ENCODE peak calls at places on chromosome 18, in ten cellular contexts. K is body of pancreas, I is HCT116, N is A549, A is HepG2, J is heart left ventricle, S is K562, U is upper lobe of left lung, D is GM12878, L is right lobe of liver. O is an unnamed sample.

GRCh38 chr18:23302852-23303527 is 150.1 kb upstream of the RIOK3 start:
- ATAC-seq in K (no peak), I (no peak), N (no peak), A (peak), J (peak), S (no peak), U (no peak), D (no peak), L (peak), O (peak)

GRCh38 chr18:55384551-55385275 is 203.3 kb downstream of the TCF4 start:
- ATAC-seq in K (no peak), I (no peak), N (no peak), A (no peak), J (no peak), S (peak), U (no peak), D (peak), L (no peak), O (no peak)

GRCh38 chr18:44090453-44090852 is 590.2 kb upstream of the SETBP1 start:
- ATAC-seq in K (no peak), I (no peak), N (no peak), A (no peak), J (no peak), S (no peak), U (no peak), D (no peak), L (no peak), O (no peak)

GRCh38 chr18:79919089-79919488 is 32.4 kb downstream of the SLC66A2 start:
- ATAC-seq in K (no peak), I (no peak), N (no peak), A (no peak), J (no peak), S (no peak), U (no peak), D (no peak), L (peak), O (no peak)

GRCh38 chr18:66506178-66506577 is 97.7 kb downstream of the CDH19 start:
- ATAC-seq in K (no peak), I (no peak), N (no peak), A (no peak), J (no peak), S (no peak), U (no peak), D (no peak), L (no peak), O (no peak)

GRCh38 chr18:11811009-11811408 is 40.2 kb upstream of the CHMP1B start:
- ATAC-seq in K (no peak), I (no peak), N (no peak), A (no peak), J (peak), S (no peak), U (no peak), D (no peak), L (no peak), O (no peak)

GRCh38 chr18:2522112-2522511 is 49.2 kb downstream of the METTL4 start:
- ATAC-seq in K (no peak), I (no peak), N (no peak), A (no peak), J (no peak), S (no peak), U (no peak), D (peak), L (no peak), O (no peak)

GRCh38 chr18:30727849-30728248 is 314.7 kb downstream of the DSC3 start:
- ATAC-seq in K (no peak), I (no peak), N (no peak), A (no peak), J (no peak), S (no peak), U (no peak), D (no peak), L (no peak), O (no peak)

GRCh38 chr18:48428494-48429177 is 19.5 kb upstream of the ZBTB7C start:
- ATAC-seq in K (no peak), I (no peak), N (no peak), A (no peak), J (peak), S (no peak), U (peak), D (no peak), L (no peak), O (peak)

GRCh38 chr18:77132369-77133050 is at the start of gene MBP:
- ATAC-seq in K (peak), I (peak), N (peak), A (peak), J (peak), S (no peak), U (peak), D (peak), L (peak), O (peak)

GRCh38 chr18:35610724-35611123 is 29.2 kb downstream of the GALNT1 start:
- ATAC-seq in K (no peak), I (no peak), N (no peak), A (no peak), J (peak), S (no peak), U (no peak), D (no peak), L (no peak), O (no peak)

GRCh38 chr18:76943542-76944339 is 121.4 kb downstream of the ZNF236 start:
- ATAC-seq in K (no peak), I (no peak), N (no peak), A (no peak), J (no peak), S (no peak), U (peak), D (no peak), L (peak), O (peak)

GRCh38 chr18:74281639-74282358 is 10.0 kb downstream of the CYB5A start:
- ATAC-seq in K (peak), I (no peak), N (no peak), A (peak), J (peak), S (no peak), U (peak), D (no peak), L (peak), O (peak)

GRCh38 chr18:79252904-79253633 is 142.7 kb upstream of the NFATC1 start:
- ATAC-seq in K (no peak), I (no peak), N (no peak), A (no peak), J (no peak), S (no peak), U (no peak), D (peak), L (peak), O (no peak)

GRCh38 chr18:13191779-13192178 is 26.8 kb upstream of the LDLRAD4 start:
- ATAC-seq in K (peak), I (no peak), N (no peak), A (peak), J (peak), S (no peak), U (no peak), D (no peak), L (peak), O (no peak)

GRCh38 chr18:44771957-44772917 is 91.5 kb downstream of the SETBP1 start:
- ATAC-seq in K (peak), I (no peak), N (peak), A (peak), J (peak), S (no peak), U (peak), D (peak), L (peak), O (peak)

GRCh38 chr18:26473721-26474120 is 74.6 kb downstream of the KCTD1 start:
- ATAC-seq in K (no peak), I (no peak), N (no peak), A (no peak), J (no peak), S (no peak), U (no peak), D (no peak), L (no peak), O (no peak)

GRCh38 chr18:38611036-38611964 is 1045.7 kb upstream of the CELF4 start:
- ATAC-seq in K (no peak), I (no peak), N (no peak), A (no peak), J (peak), S (no peak), U (no peak), D (peak), L (no peak), O (no peak)

GRCh38 chr18:32701288-32701687 is 71.5 kb downstream of the KLHL14 start:
- ATAC-seq in K (no peak), I (no peak), N (no peak), A (no peak), J (no peak), S (no peak), U (no peak), D (no peak), L (no peak), O (no peak)

GRCh38 chr18:48711651-48712486 is 173.0 kb downstream of the CTIF start:
- ATAC-seq in K (no peak), I (peak), N (peak), A (peak), J (peak), S (peak), U (no peak), D (peak), L (peak), O (no peak)

GRCh38 chr18:62436636-62437519 is 85.9 kb upstream of the ZCCHC2 start:
- ATAC-seq in K (peak), I (no peak), N (peak), A (no peak), J (peak), S (peak), U (peak), D (no peak), L (peak), O (peak)

GRCh38 chr18:55301196-55301540 is 286.8 kb downstream of the TCF4 start:
- ATAC-seq in K (no peak), I (no peak), N (no peak), A (no peak), J (no peak), S (peak), U (no peak), D (no peak), L (no peak), O (no peak)

GRCh38 chr18:500230-500555 is 308 bp downstream of the COLEC12 start:
- ATAC-seq in K (peak), I (no peak), N (peak), A (peak), J (peak), S (no peak), U (peak), D (no peak), L (no peak), O (peak)

GRCh38 chr18:49020129-49020528 is 69.4 kb upstream of the SMAD7 start:
- ATAC-seq in K (no peak), I (no peak), N (no peak), A (no peak), J (no peak), S (no peak), U (no peak), D (no peak), L (no peak), O (no peak)

GRCh38 chr18:74631242-74632087 is 33.8 kb downstream of the ZNF407 start:
- ATAC-seq in K (no peak), I (no peak), N (no peak), A (no peak), J (no peak), S (no peak), U (no peak), D (no peak), L (peak), O (no peak)

GRCh38 chr18:9081940-9082339 is 20.6 kb upstream of the NDUFV2 start:
- ATAC-seq in K (no peak), I (no peak), N (no peak), A (no peak), J (no peak), S (no peak), U (no peak), D (no peak), L (no peak), O (no peak)
- TF ChIP-seq POLR2A in K (no peak), I (no peak), N (no peak), A (no peak), J (no peak), S (no peak), U (no peak), D (no peak), L (no peak), O (no peak)

DNA sequence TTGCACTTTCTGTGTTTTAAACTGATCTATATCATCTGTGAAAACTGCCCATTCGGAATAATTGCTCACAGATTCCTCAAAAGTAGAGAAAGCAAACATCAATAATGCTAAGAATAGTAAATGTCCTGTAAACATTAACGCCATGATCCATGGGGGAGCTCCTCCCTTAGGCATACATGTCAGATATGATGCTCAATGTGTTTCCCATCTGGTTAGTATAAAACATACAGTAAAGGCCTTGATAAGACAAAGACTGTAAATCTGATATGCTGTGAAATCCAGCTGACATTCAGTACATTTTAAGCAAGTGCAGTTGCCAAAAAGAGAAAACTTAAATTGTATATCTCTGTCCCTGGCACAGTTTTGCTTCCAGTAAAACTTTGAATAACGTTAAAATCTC is 2.1 kb downstream of the DSEL start:
- ATAC-seq in K (no peak), I (no peak), N (no peak), A (no peak), J (no peak), S (no peak), U (no peak), D (no peak), L (no peak), O (no peak)
- TF ChIP-seq POLR2A in K (no peak), I (no peak), N (no peak), A (no peak), J (no peak), S (no peak), U (no peak), D (no peak), L (no peak), O (no peak)

DNA sequence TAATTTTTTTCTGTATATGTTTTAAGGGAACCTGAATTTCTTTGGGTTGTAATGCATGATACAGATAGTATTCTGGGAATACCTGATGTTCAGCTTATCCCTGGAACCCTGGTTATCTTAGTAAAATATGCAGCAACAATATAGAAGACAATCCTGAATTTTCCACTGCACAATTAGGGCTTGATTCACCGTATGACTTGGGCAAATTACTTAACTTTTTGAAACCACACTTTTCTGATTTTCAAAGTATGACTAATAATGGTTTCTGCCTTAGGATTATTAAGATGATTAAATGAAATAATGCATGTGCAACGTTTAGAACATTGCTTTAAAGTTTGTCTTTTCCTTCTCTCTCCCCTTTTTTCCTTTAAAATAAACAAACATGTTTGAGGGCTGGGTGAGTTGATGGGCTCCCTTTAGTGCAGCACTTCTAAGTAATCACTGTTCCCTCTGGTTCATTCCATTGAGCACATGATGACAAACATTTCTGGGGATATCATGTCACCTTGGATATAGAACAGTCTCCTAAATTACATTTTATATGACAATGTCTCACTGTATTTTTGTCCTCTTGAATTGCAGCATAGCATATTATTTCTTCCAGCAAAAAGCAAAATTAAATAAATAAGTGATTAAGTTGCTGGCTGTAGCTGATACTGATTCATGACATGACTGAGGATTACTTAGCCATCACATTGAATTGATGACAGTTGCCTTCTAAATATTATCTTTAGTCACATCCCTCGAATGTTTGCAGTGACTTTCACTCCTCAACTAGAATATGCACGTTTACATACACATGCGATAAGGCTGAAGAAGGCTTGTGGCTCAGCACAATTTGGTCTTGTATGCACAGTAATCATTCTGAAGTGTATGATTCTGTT is 254.5 kb downstream of the NEDD4L start:
- ATAC-seq in K (no peak), I (no peak), N (no peak), A (no peak), J (no peak), S (peak), U (no peak), D (no peak), L (no peak), O (no peak)
- TF ChIP-seq POLR2A in K (no peak), I (no peak), N (no peak), A (no peak), J (no peak), S (no peak), U (no peak), D (no peak), L (no peak), O (no peak)

GRCh38 chr18:57585421-57585820 is 1.1 kb downstream of the FECH start:
- ATAC-seq in K (no peak), I (no peak), N (peak), A (no peak), J (no peak), S (peak), U (no peak), D (no peak), L (no peak), O (no peak)

GRCh38 chr18:57585846-57586242 is 658 bp downstream of the FECH start:
- ATAC-seq in K (no peak), I (no peak), N (peak), A (peak), J (peak), S (peak), U (no peak), D (peak), L (no peak), O (no peak)

GRCh38 chr18:57587262-57587661 is 760 bp upstream of the FECH start:
- ATAC-seq in K (no peak), I (peak), N (no peak), A (no peak), J (no peak), S (no peak), U (no peak), D (no peak), L (no peak), O (no peak)

GRCh38 chr18:57589162-57589561 is 2.7 kb upstream of the FECH start:
- ATAC-seq in K (no peak), I (no peak), N (no peak), A (no peak), J (no peak), S (peak), U (no peak), D (no peak), L (no peak), O (no peak)

DNA sequence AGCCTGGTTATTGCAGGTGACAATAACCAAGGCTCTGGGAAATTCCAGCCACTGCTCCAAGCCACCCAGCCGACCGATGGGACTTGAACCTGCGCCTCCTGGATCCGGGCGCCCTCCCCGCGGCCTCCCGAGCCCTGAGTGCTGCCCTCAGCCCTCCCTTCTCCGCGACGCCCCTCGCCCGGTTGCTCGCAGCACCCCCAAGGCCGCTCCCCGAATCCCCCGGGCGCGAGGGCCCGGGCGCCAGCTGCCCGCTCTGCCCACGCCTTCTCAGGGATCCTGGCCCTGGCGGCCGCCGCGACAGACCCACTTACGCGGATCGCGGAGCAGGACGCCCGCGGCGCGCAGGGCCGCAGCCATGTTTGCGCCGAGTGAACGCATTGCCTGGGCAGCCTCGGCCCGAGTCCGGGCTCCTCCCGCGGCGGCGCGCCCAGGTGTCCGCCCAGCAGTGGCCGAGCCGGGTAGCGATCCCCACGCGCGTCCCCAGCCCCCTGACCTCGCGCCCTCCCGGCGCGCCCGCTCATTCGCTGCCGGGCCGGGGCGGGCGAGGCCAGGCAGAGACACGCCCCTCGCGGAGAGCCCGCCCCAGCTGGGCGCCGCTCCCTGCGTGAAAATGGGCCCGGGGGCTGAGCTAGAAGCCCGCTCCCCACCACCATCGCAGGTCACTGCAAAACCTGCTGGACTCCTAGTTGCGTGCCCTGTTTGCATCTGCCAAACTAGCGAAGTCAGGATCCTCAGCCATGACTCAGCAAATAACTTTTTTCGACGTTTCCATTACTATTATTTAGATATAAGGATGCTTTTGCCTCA is at the start of gene FECH:
- ATAC-seq in K (peak), I (peak), N (peak), A (peak), J (peak), S (peak), U (peak), D (peak), L (peak), O (peak)
- TF ChIP-seq POLR2A in K (peak), I (peak), N (peak), A (peak), J (peak), S (peak), U (peak), D (peak), L (peak), O (peak)

DNA sequence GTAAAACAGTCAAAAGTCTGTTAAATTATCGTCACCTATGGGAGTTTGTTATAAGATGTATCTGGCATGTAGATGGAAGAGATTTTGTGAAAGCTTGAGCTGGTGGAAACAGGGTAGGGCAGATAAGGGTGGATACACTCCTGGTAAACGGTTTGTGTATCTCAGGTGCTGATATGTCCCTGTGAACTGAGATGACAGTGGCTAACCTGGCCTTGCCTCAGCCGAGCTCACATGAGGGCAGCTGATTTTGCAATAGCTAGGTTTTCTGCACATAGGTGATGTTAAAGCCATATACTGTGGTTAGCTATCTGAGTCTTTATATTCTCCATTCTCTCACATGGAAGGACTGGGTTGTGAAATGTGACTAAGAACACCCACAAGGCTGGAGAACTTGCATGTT is 205.1 kb downstream of the TPGS2 start:
- ATAC-seq in K (no peak), I (no peak), N (no peak), A (no peak), J (no peak), S (no peak), U (no peak), D (no peak), L (no peak), O (no peak)
- TF ChIP-seq POLR2A in K (no peak), I (no peak), N (no peak), A (no peak), J (no peak), S (no peak), U (no peak), D (no peak), L (no peak), O (no peak)

O was measured in gastroesophageal sphincter.